ENCODE peak calls at places on chromosomes 16 and 17, in ten cellular contexts. E is heart left ventricle; Y is CD8-positive, alpha-beta memory T cell; J is neuronal stem cell; R is MM.1S; F is endothelial cell of umbilical vein; N is breast epithelium; L is prostate gland; U is neural progenitor cell; V is mesendoderm. P is an unnamed sample. For H3K4me1, the result is how much of the 10 kb centered on the place peaks cover.

GRCh38 chr17:37239690-37240344 is 136.0 kb upstream of the C17orf78 start:
- DNase-seq in E (no peak), Y (no peak), J (peak), R (peak), F (peak), N (no peak), L (no peak), U (peak), V (peak), P (peak)

GRCh38 chr17:74241847-74242246 is 28.5 kb downstream of the TTYH2 start:
- DNase-seq in E (no peak), Y (no peak), J (no peak), R (no peak), F (no peak), N (no peak), L (no peak), U (no peak), V (no peak), P (no peak)

GRCh38 chr17:32610943-32611342 is 124.2 kb downstream of the CDK5R1 start:
- DNase-seq in E (no peak), Y (no peak), J (no peak), R (no peak), F (no peak), N (no peak), L (no peak), U (no peak), V (peak), P (no peak)

GRCh38 chr16:22330326-22330725 is 33.1 kb downstream of the POLR3E start:
- DNase-seq in E (no peak), Y (no peak), J (no peak), R (no peak), F (no peak), N (no peak), L (no peak), U (no peak), V (no peak), P (no peak)

GRCh38 chr17:16349461-16349860 is 3.8 kb downstream of the CENPV start:
- DNase-seq in E (no peak), Y (no peak), J (no peak), R (peak), F (no peak), N (no peak), L (no peak), U (no peak), V (no peak), P (no peak)

GRCh38 chr17:2214047-2214717 is 89.4 kb downstream of the SMG6 start:
- DNase-seq in E (peak), Y (no peak), J (no peak), R (no peak), F (peak), N (no peak), L (no peak), U (peak), V (peak), P (no peak)

GRCh38 chr16:760065-760464 is 469 bp upstream of the MSLN start:
- DNase-seq in E (no peak), Y (no peak), J (no peak), R (no peak), F (no peak), N (no peak), L (no peak), U (no peak), V (no peak), P (no peak)

GRCh38 chr17:35242158-35242804 is 591 bp upstream of the SLFN5 start:
- DNase-seq in E (peak), Y (peak), J (peak), R (peak), F (peak), N (peak), L (peak), U (peak), V (peak), P (peak)

GRCh38 chr17:81898885-81899284 is 3.2 kb upstream of the NPB start:
- DNase-seq in E (no peak), Y (no peak), J (no peak), R (no peak), F (no peak), N (no peak), L (no peak), U (no peak), V (no peak), P (no peak)

GRCh38 chr17:80997471-80998387 is 6.1 kb downstream of the CHMP6 start:
- DNase-seq in E (peak), Y (no peak), J (no peak), R (no peak), F (no peak), N (no peak), L (no peak), U (no peak), V (no peak), P (no peak)

GRCh38 chr16:71896688-71897368 is 1.5 kb downstream of the IST1 start:
- DNase-seq in E (no peak), Y (no peak), J (no peak), R (no peak), F (no peak), N (no peak), L (no peak), U (peak), V (no peak), P (no peak)

GRCh38 chr16:54685682-54686081 is 245.0 kb upstream of the IRX5 start:
- DNase-seq in E (no peak), Y (no peak), J (no peak), R (no peak), F (no peak), N (no peak), L (no peak), U (no peak), V (no peak), P (no peak)

GRCh38 chr16:66127459-66128362 is 238.8 kb upstream of the CDH5 start:
- DNase-seq in E (no peak), Y (no peak), J (no peak), R (no peak), F (peak), N (no peak), L (no peak), U (peak), V (no peak), P (no peak)

GRCh38 chr16:15598648-15599190 is 44.2 kb downstream of the MARF1 start:
- DNase-seq in E (no peak), Y (no peak), J (no peak), R (no peak), F (no peak), N (no peak), L (no peak), U (no peak), V (no peak), P (no peak)

GRCh38 chr17:28112199-28112995 is 69.9 kb downstream of the NLK start:
- DNase-seq in E (no peak), Y (no peak), J (no peak), R (no peak), F (peak), N (no peak), L (no peak), U (no peak), V (peak), P (no peak)

GRCh38 chr17:41982026-41982989 is 15.7 kb downstream of the CNP start:
- DNase-seq in E (no peak), Y (no peak), J (no peak), R (no peak), F (no peak), N (no peak), L (no peak), U (no peak), V (no peak), P (no peak)

GRCh38 chr16:85990861-85991301 is 91.9 kb downstream of the IRF8 start:
- DNase-seq in E (no peak), Y (no peak), J (no peak), R (no peak), F (no peak), N (no peak), L (no peak), U (peak), V (no peak), P (no peak)

GRCh38 chr16:19555938-19556778 is 655 bp downstream of the VPS35L start:
- DNase-seq in E (no peak), Y (no peak), J (peak), R (peak), F (peak), N (no peak), L (no peak), U (peak), V (peak), P (no peak)

GRCh38 chr17:31251075-31251474 is 46.0 kb downstream of the OMG start:
- DNase-seq in E (no peak), Y (no peak), J (no peak), R (no peak), F (no peak), N (no peak), L (no peak), U (no peak), V (peak), P (no peak)

GRCh38 chr17:4598776-4599504 is 14.6 kb downstream of the SMTNL2 start:
- DNase-seq in E (peak), Y (no peak), J (no peak), R (no peak), F (no peak), N (no peak), L (no peak), U (no peak), V (no peak), P (no peak)

GRCh38 chr17:36829676-36830075 is 107.6 kb upstream of the LHX1 start:
- DNase-seq in E (no peak), Y (no peak), J (no peak), R (no peak), F (no peak), N (no peak), L (no peak), U (no peak), V (no peak), P (no peak)

GRCh38 chr17:17839792-17840707 is 3.3 kb upstream of the SREBF1 start:
- DNase-seq in E (peak), Y (peak), J (peak), R (peak), F (peak), N (peak), L (peak), U (peak), V (peak), P (peak)

GRCh38 chr16:57258226-57258909 is 13.3 kb downstream of the ARL2BP start:
- DNase-seq in E (no peak), Y (no peak), J (no peak), R (no peak), F (no peak), N (no peak), L (no peak), U (no peak), V (no peak), P (no peak)

GRCh38 chr17:46063239-46063638 is 64.2 kb downstream of the STH start:
- DNase-seq in E (no peak), Y (no peak), J (no peak), R (no peak), F (no peak), N (no peak), L (no peak), U (no peak), V (peak), P (no peak)

GRCh38 chr17:18129041-18129502 is 20.5 kb downstream of the MYO15A start:
- DNase-seq in E (no peak), Y (no peak), J (no peak), R (no peak), F (peak), N (peak), L (peak), U (no peak), V (no peak), P (no peak)

GRCh38 chr16:9007177-9007794 is 43.6 kb upstream of the USP7 start:
- DNase-seq in E (no peak), Y (no peak), J (no peak), R (no peak), F (no peak), N (no peak), L (no peak), U (no peak), V (no peak), P (no peak)

GRCh38 chr17:4480929-4481898 is 17.5 kb upstream of the SPNS2 start:
- DNase-seq in E (no peak), Y (no peak), J (no peak), R (no peak), F (no peak), N (no peak), L (no peak), U (no peak), V (no peak), P (no peak)

GRCh38 chr16:11583889-11584565 is 2.7 kb downstream of the LITAF start:
- DNase-seq in E (no peak), Y (no peak), J (no peak), R (peak), F (no peak), N (no peak), L (peak), U (no peak), V (no peak), P (peak)
- H3K4me3 ChIP-seq in E (peak), Y (peak), J (no peak), R (peak), F (no peak), N (peak), L (no peak), U (no peak), V (no peak), P (peak)

GRCh38 chr16:68252383-68252782 is 7.2 kb downstream of the PLA2G15 start:
- DNase-seq in E (no peak), Y (no peak), J (no peak), R (peak), F (no peak), N (no peak), L (no peak), U (no peak), V (no peak), P (no peak)

GRCh38 chr16:68250951-68251350 is 5.8 kb downstream of the PLA2G15 start:
- DNase-seq in E (no peak), Y (no peak), J (no peak), R (peak), F (no peak), N (no peak), L (no peak), U (no peak), V (no peak), P (no peak)

GRCh38 chr16:68251812-68252211 is 6.6 kb downstream of the PLA2G15 start:
- DNase-seq in E (peak), Y (no peak), J (no peak), R (peak), F (no peak), N (no peak), L (no peak), U (no peak), V (no peak), P (no peak)

GRCh38 chr16:68255712-68256111 is 8.6 kb upstream of the SLC7A6 start:
- DNase-seq in E (no peak), Y (no peak), J (no peak), R (no peak), F (no peak), N (no peak), L (no peak), U (no peak), V (no peak), P (no peak)

DNA sequence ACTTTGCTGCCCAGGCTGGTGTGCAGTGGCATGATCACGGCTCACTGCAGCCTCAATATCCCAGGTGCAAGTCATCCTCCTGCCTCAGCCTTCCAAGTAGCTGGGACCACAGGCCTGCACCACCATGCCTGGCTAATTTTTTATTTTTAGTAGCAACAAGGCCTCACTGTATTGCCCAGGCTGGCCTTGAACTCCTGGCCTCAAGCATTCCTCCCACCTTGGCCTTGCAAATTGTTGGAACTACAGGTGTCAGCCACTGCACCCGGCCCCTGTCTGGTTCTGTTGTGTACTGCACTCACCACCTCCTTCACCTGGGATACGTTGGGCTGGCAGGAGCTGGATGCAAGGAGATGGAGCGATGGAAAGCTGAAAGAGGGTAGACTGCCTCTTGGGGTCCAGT is 8.5 kb downstream of the PLA2G15 start:
- DNase-seq in E (no peak), Y (no peak), J (no peak), R (no peak), F (no peak), N (no peak), L (no peak), U (no peak), V (no peak), P (no peak)
- H3K4me1 ChIP-seq in E (half or more), Y (under half), J (under half), R (half or more), F (under half), N (under half), L (under half), U (under half), V (under half), P (under half)

DNA sequence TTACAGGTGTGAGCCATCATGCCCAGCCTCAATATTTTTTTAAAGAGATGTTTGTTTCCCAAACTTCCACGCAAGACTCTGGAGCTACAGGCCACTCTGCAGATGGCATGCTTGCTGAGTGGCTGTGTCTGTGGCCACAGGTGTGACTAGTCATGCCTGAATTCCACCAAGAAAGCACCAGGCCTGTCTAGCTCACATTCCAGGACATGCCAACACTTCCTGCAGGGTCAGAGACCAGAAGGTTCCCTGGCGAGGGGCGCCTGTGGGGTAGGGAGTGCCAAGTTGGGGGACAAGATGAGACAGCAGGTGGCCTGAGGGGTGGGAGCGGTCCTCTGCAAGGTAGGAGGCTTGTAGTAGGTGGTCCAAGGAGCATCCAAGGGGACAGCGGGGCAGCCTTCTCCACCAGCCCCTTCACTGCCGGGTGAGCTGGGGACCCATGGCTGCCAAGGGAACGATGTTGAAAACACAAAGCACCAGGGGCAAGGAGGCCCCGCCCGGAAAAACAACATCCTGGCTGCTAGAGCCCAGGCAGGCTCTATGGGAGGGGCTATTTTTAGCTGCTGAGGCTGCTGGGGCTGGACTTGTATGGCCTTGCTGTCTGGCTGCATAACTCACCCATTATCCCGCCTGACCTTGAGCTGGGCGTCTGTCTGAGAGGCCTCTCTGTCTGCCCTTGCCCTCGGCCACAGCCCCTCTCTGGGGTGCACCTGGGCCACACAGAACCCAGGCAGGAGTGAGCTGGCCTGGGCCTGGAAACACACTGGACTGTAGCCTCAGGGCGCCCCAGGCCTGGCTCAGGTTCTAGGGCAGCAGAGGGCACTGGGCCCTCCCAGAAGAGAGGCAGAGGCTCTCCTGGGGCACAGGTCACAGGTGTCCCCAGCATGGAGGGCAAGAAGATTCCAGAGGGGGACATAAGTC is 5.7 kb downstream of the TRIM47 start:
- DNase-seq in E (peak), Y (peak), J (no peak), R (peak), F (peak), N (peak), L (peak), U (no peak), V (peak), P (peak)
- H3K4me3 ChIP-seq in E (no peak), Y (no peak), J (no peak), R (no peak), F (no peak), N (peak), L (no peak), U (no peak), V (no peak), P (no peak)

GRCh38 chr16:11170696-11171447 is 85.1 kb downstream of the SOCS1 start:
- DNase-seq in E (peak), Y (no peak), J (no peak), R (no peak), F (no peak), N (no peak), L (no peak), U (no peak), V (no peak), P (no peak)
- H3K4me1 ChIP-seq in E (under half), Y (under half), J (under half), R (under half), F (under half), N (under half), L (under half), U (under half), V (under half), P (under half)

GRCh38 chr17:68460715-68461114 is 3.4 kb upstream of the WIPI1 start:
- DNase-seq in E (no peak), Y (peak), J (no peak), R (peak), F (no peak), N (no peak), L (no peak), U (no peak), V (no peak), P (no peak)

GRCh38 chr17:68462381-68463210 is 5.3 kb upstream of the WIPI1 start:
- DNase-seq in E (peak), Y (peak), J (peak), R (peak), F (peak), N (no peak), L (peak), U (peak), V (peak), P (peak)

GRCh38 chr17:68460096-68460495 is 2.8 kb upstream of the WIPI1 start:
- DNase-seq in E (no peak), Y (no peak), J (no peak), R (no peak), F (no peak), N (no peak), L (no peak), U (no peak), V (no peak), P (no peak)

GRCh38 chr17:68461122-68461539 is 3.8 kb upstream of the WIPI1 start:
- DNase-seq in E (no peak), Y (no peak), J (no peak), R (no peak), F (no peak), N (no peak), L (no peak), U (no peak), V (no peak), P (no peak)

GRCh38 chr17:68461589-68461988 is 4.3 kb upstream of the WIPI1 start:
- DNase-seq in E (peak), Y (no peak), J (no peak), R (peak), F (peak), N (no peak), L (no peak), U (no peak), V (no peak), P (no peak)
- H3K4me3 ChIP-seq in E (no peak), Y (no peak), J (no peak), R (no peak), F (no peak), N (no peak), L (no peak), U (no peak), V (no peak), P (no peak)

P was measured in CD4-positive, CD25-positive, alpha-beta regulatory T cell.